ENCODE peak calls at places on chromosomes 11 and 22, in nine cellular contexts. C, Z, X, J, S, Q, O, F and K are unnamed samples.
A peak's percentile ranks its signal among the peaks of the same experiment; 100 is the strongest.

GRCh38 chr22:39290724-39291161 is 28.7 kb downstream of the RPL3 start:
- DNase-seq in J (peak; percentile 78), Z (no peak), Q (peak; percentile 75), O (no peak), S (no peak), F (peak; percentile 61), X (no peak), C (peak; percentile 71), K (no peak)

GRCh38 chr11:116955949-116956348 is 118.5 kb upstream of the APOA1 start:
- DNase-seq in O (no peak), C (no peak), J (no peak), S (no peak), Z (no peak), Q (no peak), X (no peak), F (no peak), K (no peak)

GRCh38 chr11:77176996-77177395 is 49.0 kb downstream of the MYO7A start:
- DNase-seq in S (no peak), F (no peak), X (no peak), Z (no peak), Q (no peak), O (no peak), C (no peak), J (no peak), K (no peak)

GRCh38 chr11:27464155-27464759 is 8.3 kb downstream of the LGR4 start:
- DNase-seq in J (no peak), C (peak; percentile 44), Q (no peak), O (no peak), S (no peak), X (no peak), Z (no peak), F (peak; percentile 50), K (no peak)

GRCh38 chr11:36412781-36413383 is 97.2 kb downstream of the TRAF6 start:
- DNase-seq in Z (no peak), F (peak; percentile 21), J (no peak), O (no peak), C (peak; percentile 87), X (no peak), S (no peak), Q (peak; percentile 74), K (no peak)

GRCh38 chr22:23180893-23181762 is 819 bp downstream of the BCR start:
- DNase-seq in Z (peak; percentile 43), Q (no peak), J (no peak), S (peak; percentile 68), O (peak; percentile 54), C (no peak), X (no peak), F (no peak), K (no peak)

GRCh38 chr22:39176673-39177455 is 24.4 kb upstream of the CBX7 start:
- DNase-seq in F (no peak), X (no peak), C (no peak), S (no peak), Q (no peak), O (no peak), Z (no peak), J (no peak), K (no peak)

GRCh38 chr11:129975543-129975942 is 27.1 kb downstream of the PRDM10 start:
- DNase-seq in Q (no peak), F (no peak), S (no peak), C (no peak), Z (no peak), O (no peak), J (no peak), X (no peak), K (no peak)

GRCh38 chr22:31127181-31127772 is 4.5 kb downstream of the INPP5J start:
- DNase-seq in X (no peak), C (no peak), Q (no peak), O (peak; percentile 46), F (no peak), Z (no peak), S (no peak), J (no peak), K (no peak)

GRCh38 chr11:9852465-9852864 is 188.6 kb downstream of the SWAP70 start:
- DNase-seq in Z (no peak), Q (peak; percentile 66), X (no peak), J (no peak), F (no peak), S (no peak), C (no peak), O (no peak), K (no peak)

GRCh38 chr11:20451568-20451967 is 64.1 kb downstream of the PRMT3 start:
- DNase-seq in X (peak; percentile 24), C (no peak), O (no peak), Q (no peak), Z (no peak), S (no peak), J (no peak), F (no peak), K (no peak)

GRCh38 chr11:13318498-13319295 is 41.1 kb downstream of the BMAL1 start:
- DNase-seq in X (no peak), C (no peak), Z (no peak), S (no peak), F (no peak), O (no peak), J (no peak), Q (no peak), K (no peak)

GRCh38 chr22:37547249-37547741 is 13.0 kb upstream of the CDC42EP1 start:
- DNase-seq in J (no peak), C (no peak), O (no peak), S (no peak), Z (no peak), X (no peak), F (peak; percentile 49), Q (no peak), K (no peak)

GRCh38 chr11:47215366-47215925 is 672 bp downstream of the DDB2 start:
- DNase-seq in F (no peak), Q (no peak), S (no peak), X (no peak), J (no peak), O (no peak), C (no peak), Z (peak; percentile 29), K (no peak)

GRCh38 chr22:27358096-27358870 is 443.3 kb downstream of the MN1 start:
- DNase-seq in S (no peak), Z (no peak), C (no peak), F (no peak), J (no peak), Q (no peak), O (no peak), X (no peak), K (no peak)

DNA sequence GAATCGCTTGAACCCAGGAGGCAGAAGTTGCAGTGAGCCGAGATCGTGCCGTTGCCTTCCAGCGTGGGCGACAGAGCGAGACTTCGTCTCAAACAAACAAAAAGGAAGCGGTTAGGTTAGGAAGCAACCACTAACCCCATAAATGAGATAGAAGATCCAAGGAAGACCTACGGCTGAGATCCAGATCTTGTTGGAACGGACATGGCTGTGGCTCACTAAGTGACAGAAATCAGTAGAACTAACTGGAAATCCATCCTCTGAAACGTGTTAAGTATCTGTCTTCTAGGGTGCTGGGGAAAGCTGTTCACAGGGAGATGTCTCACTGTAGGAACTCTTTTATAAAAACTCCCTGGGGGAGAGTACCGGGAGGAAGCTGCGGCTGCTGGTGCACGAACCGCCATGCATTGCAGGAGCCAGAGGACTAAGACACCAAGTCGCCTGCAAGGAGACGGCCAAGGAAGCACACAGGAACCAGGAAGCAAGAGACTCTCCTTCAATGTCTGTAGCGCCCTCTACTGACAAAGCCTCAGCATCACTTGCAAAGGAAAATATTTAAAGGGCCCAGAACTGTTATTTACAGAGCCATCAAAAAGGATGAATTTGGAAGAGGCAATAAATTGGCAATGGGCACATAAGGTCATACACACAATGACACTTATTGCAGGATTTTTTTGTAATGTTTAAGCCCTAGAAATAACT is 16.9 kb upstream of the SPTY2D1 start:
- DNase-seq in S (peak; percentile 51), C (peak; percentile 69), X (no peak), J (no peak), Z (peak; percentile 60), F (peak; percentile 83), Q (peak; percentile 45), O (peak; percentile 45), K (peak; percentile 22)
- TF ChIP-seq CTCF in S (peak; percentile 59), C (peak; percentile 69), X (peak; percentile 51), J (no peak), Z (peak; percentile 86), F (peak; percentile 81), Q (peak; percentile 67), O (peak; percentile 73), K (peak; percentile 60)

GRCh38 chr11:32809313-32809712 is 14.9 kb upstream of the CCDC73 start:
- DNase-seq in J (peak; percentile 38), Q (peak; percentile 77), X (peak; percentile 48), F (peak; percentile 78), C (peak; percentile 72), S (peak; percentile 69), Z (peak; percentile 62), O (peak; percentile 22), K (peak; percentile 40)
- TF ChIP-seq CTCF in J (peak; percentile 43), Q (peak; percentile 88), X (peak; percentile 85), F (peak; percentile 85), C (peak; percentile 73), S (peak; percentile 65), Z (peak; percentile 92), O (peak; percentile 88), K (peak; percentile 85)

GRCh38 chr11:69599502-69599901 is 41.5 kb upstream of the CCND1 start:
- DNase-seq in O (no peak), Z (no peak), S (no peak), J (no peak), X (peak; percentile 34), Q (no peak), F (peak; percentile 23), C (no peak), K (peak; percentile 35)

GRCh38 chr11:69595805-69596665 is 44.9 kb upstream of the CCND1 start:
- DNase-seq in F (no peak), O (no peak), J (no peak), S (no peak), X (no peak), Z (no peak), C (no peak), Q (no peak), K (no peak)

GRCh38 chr11:69601346-69601975 is 39.5 kb upstream of the CCND1 start:
- DNase-seq in X (no peak), J (no peak), Z (no peak), S (no peak), Q (no peak), O (no peak), C (no peak), F (no peak), K (no peak)

GRCh38 chr11:69594481-69594880 is 46.5 kb upstream of the CCND1 start:
- DNase-seq in X (no peak), Q (no peak), J (no peak), F (no peak), S (no peak), Z (no peak), C (no peak), O (no peak), K (no peak)

DNA sequence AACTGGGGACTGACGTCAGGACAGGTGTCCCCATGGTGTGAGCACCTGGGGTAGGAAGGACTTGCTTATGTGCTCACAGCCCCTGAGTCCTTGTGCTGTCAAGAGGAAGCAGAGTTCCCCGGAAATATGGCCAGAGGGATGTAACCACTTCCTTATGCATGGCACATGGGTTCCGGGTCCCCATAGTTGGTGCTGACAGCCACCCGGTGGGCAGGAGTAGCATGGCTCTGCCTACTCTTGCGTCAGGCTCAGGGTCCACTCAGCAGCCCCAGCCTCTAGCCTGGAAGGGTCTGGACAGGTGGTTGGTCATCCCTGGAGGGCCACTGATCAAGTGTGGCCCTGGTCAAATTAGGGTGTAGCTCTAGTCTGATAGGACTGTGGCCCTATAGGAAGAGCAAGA is 42.8 kb upstream of the CCND1 start:
- DNase-seq in X (no peak), C (no peak), O (no peak), S (no peak), J (no peak), Q (no peak), Z (peak; percentile 36), F (no peak), K (no peak)
- TF ChIP-seq CTCF in X (peak; percentile 14), C (no peak), O (peak; percentile 9), S (peak; percentile 20), J (no peak), Q (peak; percentile 19), Z (peak; percentile 50), F (no peak), K (no peak)

GRCh38 chr11:32561835-32562234 is 21.8 kb upstream of the EIF3M start:
- DNase-seq in F (no peak), S (no peak), X (no peak), Z (no peak), Q (no peak), O (no peak), C (no peak), J (no peak), K (no peak)
- TF ChIP-seq CTCF in F (no peak), S (no peak), X (no peak), Z (no peak), Q (no peak), O (no peak), C (no peak), J (no peak), K (no peak)